ENCODE peak calls at places on chromosomes 7 and 10, in seven cellular contexts. One of them, this sample, is unnamed. For H3K9me3 and H3K4me1, the result is how much of the 10 kb centered on the place peaks cover.

GRCh38 chr7:41316410-41316809 is 386.5 kb downstream of the INHBA start:
- DNase-seq in NT2/D1: no peak
- DNase-seq in GM23248: peak
- DNase-seq in left lung: no peak
- DNase-seq in neuronal stem cell: no peak
- DNase-seq in mucosa of descending colon: no peak
- DNase-seq in lung: no peak
- DNase-seq in this sample: no peak

GRCh38 chr7:128747327-128748079 is 8.3 kb downstream of the CALU start:
- DNase-seq in NT2/D1: no peak
- DNase-seq in GM23248: peak
- DNase-seq in left lung: no peak
- DNase-seq in neuronal stem cell: no peak
- DNase-seq in mucosa of descending colon: no peak
- DNase-seq in lung: no peak
- DNase-seq in this sample: no peak

GRCh38 chr7:135741905-135742304 is 6.7 kb downstream of the FAM180A start:
- DNase-seq in NT2/D1: no peak
- DNase-seq in GM23248: peak
- DNase-seq in left lung: no peak
- DNase-seq in neuronal stem cell: no peak
- DNase-seq in mucosa of descending colon: no peak
- DNase-seq in lung: no peak
- DNase-seq in this sample: no peak

GRCh38 chr10:8444630-8445029 is 390.1 kb downstream of the GATA3 start:
- DNase-seq in NT2/D1: no peak
- DNase-seq in GM23248: no peak
- DNase-seq in left lung: no peak
- DNase-seq in neuronal stem cell: no peak
- DNase-seq in mucosa of descending colon: no peak
- DNase-seq in lung: no peak
- DNase-seq in this sample: no peak

GRCh38 chr10:86523348-86523747 is 1.8 kb upstream of the WAPL start:
- DNase-seq in NT2/D1: no peak
- DNase-seq in GM23248: peak
- DNase-seq in left lung: no peak
- DNase-seq in neuronal stem cell: no peak
- DNase-seq in mucosa of descending colon: no peak
- DNase-seq in lung: no peak
- DNase-seq in this sample: no peak

GRCh38 chr10:118286051-118286838 is 55.9 kb downstream of the FAM204A start:
- DNase-seq in NT2/D1: no peak
- DNase-seq in GM23248: no peak
- DNase-seq in left lung: no peak
- DNase-seq in neuronal stem cell: no peak
- DNase-seq in mucosa of descending colon: no peak
- DNase-seq in lung: no peak
- DNase-seq in this sample: no peak

GRCh38 chr10:5595591-5596590 is 70.5 kb downstream of the ASB13 start:
- DNase-seq in NT2/D1: no peak
- DNase-seq in GM23248: peak
- DNase-seq in left lung: peak
- DNase-seq in neuronal stem cell: no peak
- DNase-seq in mucosa of descending colon: peak
- DNase-seq in lung: no peak
- DNase-seq in this sample: peak

GRCh38 chr10:79243211-79244067 is 103.8 kb upstream of the PPIF start:
- DNase-seq in NT2/D1: no peak
- DNase-seq in GM23248: peak
- DNase-seq in left lung: peak
- DNase-seq in neuronal stem cell: peak
- DNase-seq in mucosa of descending colon: peak
- DNase-seq in lung: no peak
- DNase-seq in this sample: peak

GRCh38 chr10:43287056-43288007 is 20.5 kb upstream of the RASGEF1A start:
- DNase-seq in NT2/D1: no peak
- DNase-seq in GM23248: peak
- DNase-seq in left lung: peak
- DNase-seq in neuronal stem cell: no peak
- DNase-seq in mucosa of descending colon: peak
- DNase-seq in lung: peak
- DNase-seq in this sample: no peak

GRCh38 chr10:127737563-127738511 is 852 bp downstream of the FOXI2 start:
- DNase-seq in NT2/D1: no peak
- DNase-seq in GM23248: no peak
- DNase-seq in left lung: no peak
- DNase-seq in neuronal stem cell: no peak
- DNase-seq in mucosa of descending colon: no peak
- DNase-seq in lung: no peak
- DNase-seq in this sample: no peak

GRCh38 chr10:12829796-12830195 is 171.7 kb downstream of the CCDC3 start:
- DNase-seq in NT2/D1: no peak
- DNase-seq in GM23248: no peak
- DNase-seq in left lung: peak
- DNase-seq in neuronal stem cell: no peak
- DNase-seq in mucosa of descending colon: no peak
- DNase-seq in lung: no peak
- DNase-seq in this sample: no peak

GRCh38 chr10:78367012-78367411 is 333.3 kb downstream of the RPS24 start:
- DNase-seq in NT2/D1: no peak
- DNase-seq in GM23248: no peak
- DNase-seq in left lung: no peak
- DNase-seq in neuronal stem cell: no peak
- DNase-seq in mucosa of descending colon: no peak
- DNase-seq in lung: no peak
- DNase-seq in this sample: peak

GRCh38 chr7:133770863-133771492 is 356.2 kb upstream of the LRGUK start:
- DNase-seq in NT2/D1: no peak
- DNase-seq in GM23248: peak
- DNase-seq in left lung: no peak
- DNase-seq in neuronal stem cell: peak
- DNase-seq in mucosa of descending colon: no peak
- DNase-seq in lung: no peak
- DNase-seq in this sample: no peak

GRCh38 chr7:149831730-149832219 is 6.4 kb upstream of the ZNF862 start:
- DNase-seq in NT2/D1: no peak
- DNase-seq in GM23248: no peak
- DNase-seq in left lung: no peak
- DNase-seq in neuronal stem cell: no peak
- DNase-seq in mucosa of descending colon: no peak
- DNase-seq in lung: no peak
- DNase-seq in this sample: no peak

GRCh38 chr7:141128931-141129330 is 55.1 kb downstream of the TMEM178B start:
- DNase-seq in NT2/D1: no peak
- DNase-seq in GM23248: no peak
- DNase-seq in left lung: no peak
- DNase-seq in neuronal stem cell: no peak
- DNase-seq in mucosa of descending colon: no peak
- DNase-seq in lung: no peak
- DNase-seq in this sample: no peak

GRCh38 chr7:142451346-142451745 is 193.5 kb upstream of the PRSS58 start:
- DNase-seq in NT2/D1: no peak
- DNase-seq in GM23248: no peak
- DNase-seq in left lung: no peak
- DNase-seq in neuronal stem cell: no peak
- DNase-seq in mucosa of descending colon: no peak
- DNase-seq in lung: no peak
- DNase-seq in this sample: no peak

GRCh38 chr7:2164156-2164555 is 68.6 kb downstream of the MAD1L1 start:
- DNase-seq in NT2/D1: no peak
- DNase-seq in GM23248: no peak
- DNase-seq in left lung: peak
- DNase-seq in neuronal stem cell: no peak
- DNase-seq in mucosa of descending colon: no peak
- DNase-seq in lung: no peak
- DNase-seq in this sample: peak

GRCh38 chr10:3654496-3654895 is 130.5 kb downstream of the KLF6 start:
- DNase-seq in NT2/D1: no peak
- DNase-seq in GM23248: peak
- DNase-seq in left lung: no peak
- DNase-seq in neuronal stem cell: no peak
- DNase-seq in mucosa of descending colon: no peak
- DNase-seq in lung: no peak
- DNase-seq in this sample: no peak

GRCh38 chr7:38872202-38872601 is 36.8 kb downstream of the VPS41 start:
- DNase-seq in NT2/D1: no peak
- DNase-seq in GM23248: no peak
- DNase-seq in left lung: no peak
- DNase-seq in neuronal stem cell: no peak
- DNase-seq in mucosa of descending colon: no peak
- DNase-seq in lung: no peak
- DNase-seq in this sample: no peak

GRCh38 chr10:6204341-6205191 is 1.8 kb downstream of the PFKFB3 start:
- DNase-seq in NT2/D1: no peak
- DNase-seq in GM23248: peak
- DNase-seq in left lung: peak
- DNase-seq in neuronal stem cell: peak
- DNase-seq in mucosa of descending colon: peak
- DNase-seq in lung: peak
- DNase-seq in this sample: peak

GRCh38 chr7:32809871-32810270 is 81.7 kb downstream of the KBTBD2 start:
- DNase-seq in NT2/D1: no peak
- DNase-seq in GM23248: no peak
- DNase-seq in left lung: no peak
- DNase-seq in neuronal stem cell: no peak
- DNase-seq in mucosa of descending colon: no peak
- DNase-seq in lung: no peak
- DNase-seq in this sample: no peak

DNA sequence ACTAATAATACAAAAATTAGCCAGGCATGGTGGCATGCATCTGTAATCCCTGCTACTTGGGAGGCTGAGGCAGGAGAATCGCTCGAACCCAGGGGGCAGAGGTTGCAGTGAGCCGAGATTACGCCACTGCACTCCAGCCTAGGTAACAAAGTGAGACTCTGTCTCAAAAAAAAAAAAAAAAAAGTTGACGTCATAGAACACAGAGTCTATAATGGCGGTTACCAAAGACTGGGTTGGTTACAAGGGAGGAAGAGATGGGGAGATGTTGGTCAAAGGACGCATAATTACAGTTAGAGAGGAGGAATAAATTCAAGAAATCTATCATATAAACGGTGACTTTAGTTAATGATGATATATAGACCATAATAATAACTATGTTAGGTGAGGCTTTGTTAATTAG is 309.7 kb upstream of the HGF start:
- DNase-seq in NT2/D1: no peak
- DNase-seq in GM23248: no peak
- DNase-seq in left lung: no peak
- DNase-seq in neuronal stem cell: no peak
- DNase-seq in mucosa of descending colon: no peak
- DNase-seq in lung: no peak
- DNase-seq in this sample: no peak
- H3K9me3 ChIP-seq in NT2/D1: under half
- H3K9me3 ChIP-seq in GM23248: under half
- H3K9me3 ChIP-seq in left lung: under half
- H3K9me3 ChIP-seq in neuronal stem cell: under half
- H3K9me3 ChIP-seq in mucosa of descending colon: under half
- H3K9me3 ChIP-seq in lung: under half
- H3K9me3 ChIP-seq in this sample: under half

DNA sequence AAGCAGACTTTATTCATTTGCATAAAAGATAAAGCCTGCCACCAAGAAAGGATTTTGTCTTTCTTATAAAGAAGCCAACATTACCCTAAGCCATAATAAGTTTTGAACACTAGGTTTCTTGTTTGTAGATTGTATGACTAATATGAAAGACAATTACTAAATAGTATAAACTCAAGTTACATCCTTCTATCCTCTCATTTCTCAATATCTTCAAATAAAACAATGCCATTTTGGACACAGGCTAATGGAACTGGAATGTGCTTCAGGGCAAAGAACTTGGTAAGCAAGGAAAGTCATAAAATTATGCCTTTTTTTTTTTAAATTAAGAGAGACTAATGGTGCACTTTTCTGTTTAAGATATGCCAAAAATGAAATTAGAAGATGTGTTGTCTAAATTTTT is 137.7 kb downstream of the DKK1 start:
- DNase-seq in NT2/D1: no peak
- DNase-seq in GM23248: peak
- DNase-seq in left lung: no peak
- DNase-seq in neuronal stem cell: no peak
- DNase-seq in mucosa of descending colon: no peak
- DNase-seq in lung: no peak
- DNase-seq in this sample: no peak
- H3K4me1 ChIP-seq in NT2/D1: under half
- H3K4me1 ChIP-seq in GM23248: under half
- H3K4me1 ChIP-seq in left lung: under half
- H3K4me1 ChIP-seq in neuronal stem cell: under half
- H3K4me1 ChIP-seq in mucosa of descending colon: under half
- H3K4me1 ChIP-seq in lung: under half
- H3K4me1 ChIP-seq in this sample: under half

GRCh38 chr10:35012781-35013180 is 77.4 kb downstream of the CUL2 start:
- DNase-seq in NT2/D1: no peak
- DNase-seq in GM23248: no peak
- DNase-seq in left lung: no peak
- DNase-seq in neuronal stem cell: no peak
- DNase-seq in mucosa of descending colon: no peak
- DNase-seq in lung: no peak
- DNase-seq in this sample: no peak

GRCh38 chr10:35011771-35012191 is 78.4 kb downstream of the CUL2 start:
- DNase-seq in NT2/D1: no peak
- DNase-seq in GM23248: peak
- DNase-seq in left lung: no peak
- DNase-seq in neuronal stem cell: no peak
- DNase-seq in mucosa of descending colon: no peak
- DNase-seq in lung: no peak
- DNase-seq in this sample: no peak

GRCh38 chr10:35019037-35019794 is 70.9 kb downstream of the CUL2 start:
- DNase-seq in NT2/D1: no peak
- DNase-seq in GM23248: no peak
- DNase-seq in left lung: no peak
- DNase-seq in neuronal stem cell: no peak
- DNase-seq in mucosa of descending colon: no peak
- DNase-seq in lung: no peak
- DNase-seq in this sample: no peak

GRCh38 chr10:35017608-35018007 is 72.5 kb downstream of the CUL2 start:
- DNase-seq in NT2/D1: no peak
- DNase-seq in GM23248: no peak
- DNase-seq in left lung: no peak
- DNase-seq in neuronal stem cell: no peak
- DNase-seq in mucosa of descending colon: no peak
- DNase-seq in lung: no peak
- DNase-seq in this sample: no peak

DNA sequence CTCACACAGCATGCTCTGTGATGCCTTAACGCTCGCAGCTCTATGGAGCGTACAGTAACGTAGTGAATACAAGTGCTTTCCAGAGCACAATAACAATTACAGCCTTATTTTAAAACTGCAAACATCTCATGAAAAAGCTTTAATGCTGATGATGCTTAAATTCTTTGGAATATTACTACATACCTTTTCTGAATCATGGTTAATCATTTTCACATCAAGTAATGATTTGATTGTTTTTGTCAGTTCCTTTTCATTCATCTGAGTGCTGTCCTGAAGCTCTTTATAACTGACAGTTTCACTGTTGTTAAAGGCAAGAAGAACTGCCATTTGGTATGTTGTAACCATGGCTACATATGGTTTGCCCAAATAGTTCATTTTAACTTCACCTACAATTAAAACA is 74.1 kb downstream of the CUL2 start:
- DNase-seq in NT2/D1: no peak
- DNase-seq in GM23248: no peak
- DNase-seq in left lung: no peak
- DNase-seq in neuronal stem cell: no peak
- DNase-seq in mucosa of descending colon: no peak
- DNase-seq in lung: no peak
- DNase-seq in this sample: no peak
- H3K4me3 ChIP-seq in NT2/D1: no peak
- H3K4me3 ChIP-seq in GM23248: no peak
- H3K4me3 ChIP-seq in left lung: no peak
- H3K4me3 ChIP-seq in neuronal stem cell: no peak
- H3K4me3 ChIP-seq in mucosa of descending colon: no peak
- H3K4me3 ChIP-seq in lung: no peak
- H3K4me3 ChIP-seq in this sample: no peak

GRCh38 chr10:131429942-131430341 is 118.4 kb upstream of the TCERG1L start:
- DNase-seq in NT2/D1: no peak
- DNase-seq in GM23248: no peak
- DNase-seq in left lung: peak
- DNase-seq in neuronal stem cell: no peak
- DNase-seq in mucosa of descending colon: no peak
- DNase-seq in lung: no peak
- DNase-seq in this sample: peak
- H3K9me3 ChIP-seq in NT2/D1: under half
- H3K9me3 ChIP-seq in GM23248: under half
- H3K9me3 ChIP-seq in left lung: under half
- H3K9me3 ChIP-seq in neuronal stem cell: under half
- H3K9me3 ChIP-seq in mucosa of descending colon: under half
- H3K9me3 ChIP-seq in lung: under half
- H3K9me3 ChIP-seq in this sample: under half